ENCODE peak calls at places on chromosomes 5 and 9, in five cellular contexts. One of them, this sample, is unnamed.

GRCh38 chr9:126432659-126433058 is 106.0 kb downstream of the MVB12B start:
- DNase-seq in fibroblast of lung: no peak
- DNase-seq in AG09309: no peak
- DNase-seq in progenitor cell of endocrine pancreas: no peak
- DNase-seq in lower lobe of right lung: no peak
- DNase-seq in this sample: no peak

GRCh38 chr9:37617837-37618236 is 25.4 kb upstream of the TOMM5 start:
- DNase-seq in fibroblast of lung: no peak
- DNase-seq in AG09309: peak; percentile 38
- DNase-seq in progenitor cell of endocrine pancreas: no peak
- DNase-seq in lower lobe of right lung: no peak
- DNase-seq in this sample: no peak

GRCh38 chr5:6633469-6634326 is 458 bp downstream of the SRD5A1 start:
- DNase-seq in fibroblast of lung: peak; percentile 5
- DNase-seq in AG09309: no peak
- DNase-seq in progenitor cell of endocrine pancreas: peak; percentile 39
- DNase-seq in lower lobe of right lung: no peak
- DNase-seq in this sample: no peak

GRCh38 chr5:97063276-97063675 is 79.1 kb downstream of the LIX1 start:
- DNase-seq in fibroblast of lung: no peak
- DNase-seq in AG09309: no peak
- DNase-seq in progenitor cell of endocrine pancreas: no peak
- DNase-seq in lower lobe of right lung: no peak
- DNase-seq in this sample: no peak

GRCh38 chr9:127555830-127556820 is 56.0 kb upstream of the STXBP1 start:
- DNase-seq in fibroblast of lung: peak; percentile 90
- DNase-seq in AG09309: peak; percentile 82
- DNase-seq in progenitor cell of endocrine pancreas: no peak
- DNase-seq in lower lobe of right lung: peak; percentile 82
- DNase-seq in this sample: peak; percentile 92

GRCh38 chr9:129333613-129333960 is 155.5 kb upstream of the IER5L start:
- DNase-seq in fibroblast of lung: no peak
- DNase-seq in AG09309: no peak
- DNase-seq in progenitor cell of endocrine pancreas: no peak
- DNase-seq in lower lobe of right lung: no peak
- DNase-seq in this sample: no peak

GRCh38 chr9:113875420-113875916 is 641 bp upstream of the ZNF618 start:
- DNase-seq in fibroblast of lung: peak; percentile 21
- DNase-seq in AG09309: no peak
- DNase-seq in progenitor cell of endocrine pancreas: no peak
- DNase-seq in lower lobe of right lung: no peak
- DNase-seq in this sample: no peak

GRCh38 chr5:173329370-173330150 is 1.3 kb upstream of the STC2 start:
- DNase-seq in fibroblast of lung: no peak
- DNase-seq in AG09309: no peak
- DNase-seq in progenitor cell of endocrine pancreas: peak; percentile 52
- DNase-seq in lower lobe of right lung: no peak
- DNase-seq in this sample: no peak

GRCh38 chr9:123528521-123528920 is 172.5 kb downstream of the CRB2 start:
- DNase-seq in fibroblast of lung: no peak
- DNase-seq in AG09309: no peak
- DNase-seq in progenitor cell of endocrine pancreas: no peak
- DNase-seq in lower lobe of right lung: no peak
- DNase-seq in this sample: no peak

GRCh38 chr5:757931-758697 is 26.4 kb downstream of the ZDHHC11B start:
- DNase-seq in fibroblast of lung: no peak
- DNase-seq in AG09309: no peak
- DNase-seq in progenitor cell of endocrine pancreas: peak; percentile 11
- DNase-seq in lower lobe of right lung: peak; percentile 65
- DNase-seq in this sample: no peak

GRCh38 chr5:141692919-141693848 is 11.2 kb upstream of the ARAP3 start:
- DNase-seq in fibroblast of lung: peak; percentile 11
- DNase-seq in AG09309: no peak
- DNase-seq in progenitor cell of endocrine pancreas: no peak
- DNase-seq in lower lobe of right lung: no peak
- DNase-seq in this sample: no peak

GRCh38 chr5:172115541-172115982 is 72.5 kb downstream of the STK10 start:
- DNase-seq in fibroblast of lung: no peak
- DNase-seq in AG09309: no peak
- DNase-seq in progenitor cell of endocrine pancreas: no peak
- DNase-seq in lower lobe of right lung: no peak
- DNase-seq in this sample: no peak

GRCh38 chr9:5851445-5851844 is 18.5 kb upstream of the ERMP1 start:
- DNase-seq in fibroblast of lung: peak; percentile 73
- DNase-seq in AG09309: peak; percentile 47
- DNase-seq in progenitor cell of endocrine pancreas: no peak
- DNase-seq in lower lobe of right lung: no peak
- DNase-seq in this sample: peak; percentile 76

GRCh38 chr9:93577940-93578682 is 1.7 kb downstream of the PHF2 start:
- DNase-seq in fibroblast of lung: no peak
- DNase-seq in AG09309: no peak
- DNase-seq in progenitor cell of endocrine pancreas: no peak
- DNase-seq in lower lobe of right lung: no peak
- DNase-seq in this sample: no peak

GRCh38 chr5:103414598-103414997 is 148.0 kb downstream of the NUDT12 start:
- DNase-seq in fibroblast of lung: no peak
- DNase-seq in AG09309: no peak
- DNase-seq in progenitor cell of endocrine pancreas: no peak
- DNase-seq in lower lobe of right lung: no peak
- DNase-seq in this sample: no peak

GRCh38 chr5:178590141-178590923 is at the start of gene COL23A1:
- DNase-seq in fibroblast of lung: peak; percentile 58
- DNase-seq in AG09309: no peak
- DNase-seq in progenitor cell of endocrine pancreas: peak; percentile 24
- DNase-seq in lower lobe of right lung: peak; percentile 68
- DNase-seq in this sample: no peak

GRCh38 chr5:96609369-96609768 is 52.8 kb upstream of the CAST start:
- DNase-seq in fibroblast of lung: no peak
- DNase-seq in AG09309: no peak
- DNase-seq in progenitor cell of endocrine pancreas: no peak
- DNase-seq in lower lobe of right lung: no peak
- DNase-seq in this sample: no peak

GRCh38 chr9:85142461-85143401 is 473.2 kb downstream of the NTRK2 start:
- DNase-seq in fibroblast of lung: peak; percentile 2
- DNase-seq in AG09309: no peak
- DNase-seq in progenitor cell of endocrine pancreas: no peak
- DNase-seq in lower lobe of right lung: peak; percentile 43
- DNase-seq in this sample: no peak

GRCh38 chr5:172860520-172861443 is 26.7 kb downstream of the ERGIC1 start:
- DNase-seq in fibroblast of lung: peak; percentile 84
- DNase-seq in AG09309: no peak
- DNase-seq in progenitor cell of endocrine pancreas: no peak
- DNase-seq in lower lobe of right lung: peak; percentile 86
- DNase-seq in this sample: no peak

GRCh38 chr5:109852371-109853160 is 162.8 kb downstream of the MAN2A1 start:
- DNase-seq in fibroblast of lung: no peak
- DNase-seq in AG09309: no peak
- DNase-seq in progenitor cell of endocrine pancreas: no peak
- DNase-seq in lower lobe of right lung: no peak
- DNase-seq in this sample: no peak

GRCh38 chr5:74139589-74139988 is 500.9 kb downstream of the ENC1 start:
- DNase-seq in fibroblast of lung: no peak
- DNase-seq in AG09309: no peak
- DNase-seq in progenitor cell of endocrine pancreas: no peak
- DNase-seq in lower lobe of right lung: no peak
- DNase-seq in this sample: no peak

GRCh38 chr9:114621975-114622609 is 11.0 kb downstream of the TMEM268 start:
- DNase-seq in fibroblast of lung: peak; percentile 82
- DNase-seq in AG09309: no peak
- DNase-seq in progenitor cell of endocrine pancreas: no peak
- DNase-seq in lower lobe of right lung: no peak
- DNase-seq in this sample: no peak

GRCh38 chr9:4475301-4475700 is 15.0 kb upstream of the SLC1A1 start:
- DNase-seq in fibroblast of lung: no peak
- DNase-seq in AG09309: no peak
- DNase-seq in progenitor cell of endocrine pancreas: no peak
- DNase-seq in lower lobe of right lung: no peak
- DNase-seq in this sample: no peak

GRCh38 chr9:113599647-113600476 is 136.3 kb downstream of the RGS3 start:
- DNase-seq in fibroblast of lung: peak; percentile 87
- DNase-seq in AG09309: no peak
- DNase-seq in progenitor cell of endocrine pancreas: no peak
- DNase-seq in lower lobe of right lung: peak; percentile 40
- DNase-seq in this sample: no peak

GRCh38 chr9:76374702-76375543 is 19.3 kb downstream of the RFK start:
- DNase-seq in fibroblast of lung: peak; percentile 95
- DNase-seq in AG09309: no peak
- DNase-seq in progenitor cell of endocrine pancreas: no peak
- DNase-seq in lower lobe of right lung: peak; percentile 67
- DNase-seq in this sample: no peak

GRCh38 chr5:110221036-110221435 is 505.4 kb downstream of the TMEM232 start:
- DNase-seq in fibroblast of lung: no peak
- DNase-seq in AG09309: no peak
- DNase-seq in progenitor cell of endocrine pancreas: no peak
- DNase-seq in lower lobe of right lung: no peak
- DNase-seq in this sample: no peak

GRCh38 chr5:120599576-120599975 is 135.5 kb downstream of the PRR16 start:
- DNase-seq in fibroblast of lung: peak; percentile 90
- DNase-seq in AG09309: no peak
- DNase-seq in progenitor cell of endocrine pancreas: no peak
- DNase-seq in lower lobe of right lung: no peak
- DNase-seq in this sample: no peak

GRCh38 chr9:88342246-88342645 is 46.0 kb upstream of the SPIN1 start:
- DNase-seq in fibroblast of lung: no peak
- DNase-seq in AG09309: peak; percentile 8
- DNase-seq in progenitor cell of endocrine pancreas: no peak
- DNase-seq in lower lobe of right lung: no peak
- DNase-seq in this sample: no peak

GRCh38 chr5:53037141-53037859 is 48.1 kb downstream of the ITGA2 start:
- DNase-seq in fibroblast of lung: peak; percentile 91
- DNase-seq in AG09309: no peak
- DNase-seq in progenitor cell of endocrine pancreas: no peak
- DNase-seq in lower lobe of right lung: no peak
- DNase-seq in this sample: no peak

GRCh38 chr5:168592014-168592368 is 12.8 kb upstream of the PANK3 start:
- DNase-seq in fibroblast of lung: peak; percentile 42
- DNase-seq in AG09309: peak; percentile 25
- DNase-seq in progenitor cell of endocrine pancreas: no peak
- DNase-seq in lower lobe of right lung: no peak
- DNase-seq in this sample: no peak

GRCh38 chr5:145117285-145117684 is 717.9 kb downstream of the PRELID2 start:
- DNase-seq in fibroblast of lung: no peak
- DNase-seq in AG09309: no peak
- DNase-seq in progenitor cell of endocrine pancreas: no peak
- DNase-seq in lower lobe of right lung: no peak
- DNase-seq in this sample: no peak

GRCh38 chr9:137083418-137084004 is 3.3 kb upstream of the MAN1B1 start:
- DNase-seq in fibroblast of lung: peak; percentile 97
- DNase-seq in AG09309: peak; percentile 82
- DNase-seq in progenitor cell of endocrine pancreas: no peak
- DNase-seq in lower lobe of right lung: no peak
- DNase-seq in this sample: no peak

GRCh38 chr9:133471551-133472276 is 7.2 kb downstream of the SLC2A6 start:
- DNase-seq in fibroblast of lung: no peak
- DNase-seq in AG09309: no peak
- DNase-seq in progenitor cell of endocrine pancreas: no peak
- DNase-seq in lower lobe of right lung: no peak
- DNase-seq in this sample: no peak

GRCh38 chr5:32690153-32690552 is 21.0 kb upstream of the NPR3 start:
- DNase-seq in fibroblast of lung: peak; percentile 9
- DNase-seq in AG09309: no peak
- DNase-seq in progenitor cell of endocrine pancreas: no peak
- DNase-seq in lower lobe of right lung: no peak
- DNase-seq in this sample: no peak
- TF ChIP-seq CTCF in fibroblast of lung: peak; percentile 11
- TF ChIP-seq CTCF in AG09309: peak; percentile 30
- TF ChIP-seq CTCF in progenitor cell of endocrine pancreas: no peak
- TF ChIP-seq CTCF in lower lobe of right lung: no peak
- TF ChIP-seq CTCF in this sample: no peak

GRCh38 chr9:99478469-99479027 is 256.5 kb downstream of the SEC61B start:
- DNase-seq in fibroblast of lung: no peak
- DNase-seq in AG09309: no peak
- DNase-seq in progenitor cell of endocrine pancreas: no peak
- DNase-seq in lower lobe of right lung: no peak
- DNase-seq in this sample: no peak
- TF ChIP-seq CTCF in fibroblast of lung: no peak
- TF ChIP-seq CTCF in AG09309: no peak
- TF ChIP-seq CTCF in progenitor cell of endocrine pancreas: no peak
- TF ChIP-seq CTCF in lower lobe of right lung: no peak
- TF ChIP-seq CTCF in this sample: no peak

GRCh38 chr5:51960617-51961115 is 577.4 kb downstream of the ISL1 start:
- DNase-seq in fibroblast of lung: peak; percentile 0
- DNase-seq in AG09309: no peak
- DNase-seq in progenitor cell of endocrine pancreas: no peak
- DNase-seq in lower lobe of right lung: no peak
- DNase-seq in this sample: no peak
- TF ChIP-seq CTCF in fibroblast of lung: no peak
- TF ChIP-seq CTCF in AG09309: no peak
- TF ChIP-seq CTCF in progenitor cell of endocrine pancreas: no peak
- TF ChIP-seq CTCF in lower lobe of right lung: peak; percentile 13
- TF ChIP-seq CTCF in this sample: no peak

GRCh38 chr5:4873656-4874055 is 266.5 kb upstream of the ADAMTS16 start:
- DNase-seq in fibroblast of lung: no peak
- DNase-seq in AG09309: no peak
- DNase-seq in progenitor cell of endocrine pancreas: no peak
- DNase-seq in lower lobe of right lung: no peak
- DNase-seq in this sample: no peak

GRCh38 chr5:4875942-4876341 is 264.2 kb upstream of the ADAMTS16 start:
- DNase-seq in fibroblast of lung: no peak
- DNase-seq in AG09309: no peak
- DNase-seq in progenitor cell of endocrine pancreas: no peak
- DNase-seq in lower lobe of right lung: no peak
- DNase-seq in this sample: no peak

GRCh38 chr5:4879693-4880303 is 260.3 kb upstream of the ADAMTS16 start:
- DNase-seq in fibroblast of lung: peak; percentile 60
- DNase-seq in AG09309: peak; percentile 52
- DNase-seq in progenitor cell of endocrine pancreas: peak; percentile 81
- DNase-seq in lower lobe of right lung: peak; percentile 61
- DNase-seq in this sample: no peak

GRCh38 chr5:4879075-4879474 is 261.1 kb upstream of the ADAMTS16 start:
- DNase-seq in fibroblast of lung: no peak
- DNase-seq in AG09309: no peak
- DNase-seq in progenitor cell of endocrine pancreas: no peak
- DNase-seq in lower lobe of right lung: no peak
- DNase-seq in this sample: no peak

DNA sequence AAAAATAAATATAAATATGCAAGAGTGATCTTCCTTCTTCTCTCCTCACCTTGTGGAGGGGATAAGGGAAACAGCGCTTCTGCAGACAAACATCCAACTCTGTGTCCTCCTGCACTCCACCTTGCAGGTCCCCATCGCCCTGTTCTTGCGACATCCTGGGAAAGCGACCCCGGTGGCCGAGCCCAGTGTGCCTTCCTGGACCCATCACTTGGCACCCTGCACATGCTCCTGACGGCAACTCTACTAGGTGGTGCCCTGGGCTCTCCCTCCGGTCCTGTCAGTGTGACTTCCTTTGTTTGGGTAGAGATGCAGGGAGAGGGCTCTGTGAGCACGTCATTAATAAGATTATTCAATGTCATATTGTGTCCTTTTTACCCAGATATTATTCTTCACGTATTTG is 266.0 kb upstream of the ADAMTS16 start:
- DNase-seq in fibroblast of lung: no peak
- DNase-seq in AG09309: no peak
- DNase-seq in progenitor cell of endocrine pancreas: no peak
- DNase-seq in lower lobe of right lung: no peak
- DNase-seq in this sample: no peak
- TF ChIP-seq CTCF in fibroblast of lung: no peak
- TF ChIP-seq CTCF in AG09309: no peak
- TF ChIP-seq CTCF in progenitor cell of endocrine pancreas: no peak
- TF ChIP-seq CTCF in lower lobe of right lung: no peak
- TF ChIP-seq CTCF in this sample: no peak